ENCODE peak calls at places on chromosomes 6 and 20, in four cellular contexts. I is brain microvascular endothelial cell, Z is RWPE2, P is AG04450. Q is an unnamed sample.

GRCh38 chr6:41723936-41724637 is 11.3 kb downstream of the TFEB start:
- DNase-seq in I (no peak), Z (no peak), P (no peak), Q (no peak)

GRCh38 chr20:44071526-44072111 is 115.4 kb downstream of the JPH2 start:
- DNase-seq in I (no peak), Z (no peak), P (no peak), Q (no peak)

GRCh38 chr6:45613678-45614077 is 235.9 kb upstream of the SUPT3H start:
- DNase-seq in I (peak), Z (peak), P (no peak), Q (peak)

GRCh38 chr6:34236423-34237315 is at the start of gene HMGA1:
- DNase-seq in I (peak), Z (peak), P (no peak), Q (peak)

GRCh38 chr6:118565317-118565960 is 17.3 kb downstream of the PLN start:
- DNase-seq in I (no peak), Z (no peak), P (no peak), Q (no peak)

GRCh38 chr20:46108435-46108841 is 9.7 kb upstream of the CD40 start:
- DNase-seq in I (no peak), Z (no peak), P (no peak), Q (no peak)

GRCh38 chr20:47136782-47137181 is 219.7 kb downstream of the ZMYND8 start:
- DNase-seq in I (no peak), Z (no peak), P (no peak), Q (no peak)

GRCh38 chr6:133553652-133554051 is 312.5 kb downstream of the EYA4 start:
- DNase-seq in I (peak), Z (no peak), P (peak), Q (peak)

GRCh38 chr6:160972111-160972510 is 19.5 kb upstream of the MAP3K4 start:
- DNase-seq in I (peak), Z (no peak), P (peak), Q (no peak)

GRCh38 chr6:15392182-15392581 is 146.3 kb downstream of the JARID2 start:
- DNase-seq in I (no peak), Z (no peak), P (no peak), Q (no peak)

GRCh38 chr6:53033764-53034163 is 31.4 kb upstream of the FBXO9 start:
- DNase-seq in I (peak), Z (no peak), P (peak), Q (no peak)

GRCh38 chr6:68874747-68875146 is 239.7 kb downstream of the ADGRB3 start:
- DNase-seq in I (no peak), Z (no peak), P (no peak), Q (no peak)

GRCh38 chr6:37135835-37136694 is 33.9 kb upstream of the PIM1 start:
- DNase-seq in I (no peak), Z (no peak), P (no peak), Q (no peak)

GRCh38 chr6:11705069-11705468 is 73.5 kb downstream of the ADTRP start:
- DNase-seq in I (no peak), Z (no peak), P (no peak), Q (no peak)

GRCh38 chr6:1135726-1136414 is 176.0 kb upstream of the FOXQ1 start:
- DNase-seq in I (no peak), Z (no peak), P (no peak), Q (no peak)

GRCh38 chr20:25465398-25465797 is 57.9 kb downstream of the GINS1 start:
- DNase-seq in I (no peak), Z (no peak), P (no peak), Q (no peak)

GRCh38 chr6:71290611-71291010 is 2.0 kb downstream of the OGFRL1 start:
- DNase-seq in I (no peak), Z (no peak), P (no peak), Q (no peak)

GRCh38 chr6:152529364-152529763 is 107.8 kb downstream of the SYNE1 start:
- DNase-seq in I (peak), Z (no peak), P (peak), Q (no peak)

GRCh38 chr6:53424976-53425718 is 76.4 kb upstream of the ELOVL5 start:
- DNase-seq in I (no peak), Z (no peak), P (no peak), Q (no peak)

GRCh38 chr6:42710316-42710715 is 12.1 kb downstream of the PRPH2 start:
- DNase-seq in I (peak), Z (no peak), P (no peak), Q (no peak)

GRCh38 chr6:105488521-105489212 is 85.8 kb upstream of the PREP start:
- DNase-seq in I (no peak), Z (no peak), P (no peak), Q (no peak)

GRCh38 chr20:24682496-24683090 is 213.2 kb downstream of the SYNDIG1 start:
- DNase-seq in I (no peak), Z (peak), P (no peak), Q (no peak)

GRCh38 chr20:44743916-44744655 is 1.6 kb upstream of the KCNK15 start:
- DNase-seq in I (no peak), Z (no peak), P (no peak), Q (no peak)

GRCh38 chr6:25302677-25303128 is 23.5 kb downstream of the CARMIL1 start:
- DNase-seq in I (peak), Z (no peak), P (no peak), Q (no peak)

GRCh38 chr6:154276810-154277577 is 79.6 kb downstream of the IPCEF1 start:
- DNase-seq in I (no peak), Z (no peak), P (no peak), Q (no peak)

GRCh38 chr6:83844170-83844569 is 9.0 kb upstream of the RIPPLY2 start:
- DNase-seq in I (no peak), Z (no peak), P (no peak), Q (no peak)

GRCh38 chr20:22795897-22796296 is 211.5 kb upstream of the FOXA2 start:
- DNase-seq in I (peak), Z (peak), P (peak), Q (peak)

GRCh38 chr6:11278207-11278559 is 45.7 kb upstream of the NEDD9 start:
- DNase-seq in I (no peak), Z (no peak), P (no peak), Q (no peak)

GRCh38 chr6:16669227-16669626 is 92.0 kb downstream of the ATXN1 start:
- DNase-seq in I (peak), Z (no peak), P (no peak), Q (peak)

GRCh38 chr6:105872244-105872643 is 213.9 kb upstream of the PRDM1 start:
- DNase-seq in I (no peak), Z (no peak), P (no peak), Q (no peak)

GRCh38 chr6:45518321-45518720 is 140.6 kb upstream of the SUPT3H start:
- DNase-seq in I (no peak), Z (no peak), P (no peak), Q (no peak)

GRCh38 chr20:62918137-62918536 is 8.2 kb downstream of the DIDO1 start:
- DNase-seq in I (no peak), Z (no peak), P (no peak), Q (peak)

GRCh38 chr20:53291548-53291947 is 302.1 kb downstream of the ZNF217 start:
- DNase-seq in I (no peak), Z (no peak), P (no peak), Q (no peak)

GRCh38 chr20:57080796-57081195 is 185.6 kb downstream of the BMP7 start:
- DNase-seq in I (peak), Z (peak), P (no peak), Q (no peak)

GRCh38 chr20:5696011-5696559 is 54.1 kb upstream of the SHLD1 start:
- DNase-seq in I (peak), Z (peak), P (peak), Q (no peak)

DNA sequence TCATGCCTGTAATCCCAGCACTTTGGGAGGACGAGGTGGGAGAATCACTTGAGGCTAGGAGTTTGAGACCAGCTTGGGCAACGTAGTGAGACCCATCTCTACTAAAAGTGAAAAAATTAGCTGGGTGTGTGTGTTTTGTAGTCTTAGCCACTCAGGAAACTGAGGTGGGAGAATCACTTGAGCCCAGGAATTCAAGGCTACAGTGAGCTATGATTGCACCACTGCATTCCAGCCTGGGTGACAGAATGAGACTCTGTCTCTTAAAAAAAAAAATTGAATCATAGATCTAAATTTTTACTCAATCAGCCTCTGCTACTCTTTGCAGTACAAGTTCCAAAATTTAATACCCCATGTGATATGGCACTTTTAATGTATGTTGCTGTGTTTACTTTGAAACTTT is 121.6 kb downstream of the ARMC2 start:
- DNase-seq in I (peak), Z (no peak), P (no peak), Q (no peak)
- H3K4me3 ChIP-seq in I (no peak), Z (no peak), P (no peak), Q (no peak)

DNA sequence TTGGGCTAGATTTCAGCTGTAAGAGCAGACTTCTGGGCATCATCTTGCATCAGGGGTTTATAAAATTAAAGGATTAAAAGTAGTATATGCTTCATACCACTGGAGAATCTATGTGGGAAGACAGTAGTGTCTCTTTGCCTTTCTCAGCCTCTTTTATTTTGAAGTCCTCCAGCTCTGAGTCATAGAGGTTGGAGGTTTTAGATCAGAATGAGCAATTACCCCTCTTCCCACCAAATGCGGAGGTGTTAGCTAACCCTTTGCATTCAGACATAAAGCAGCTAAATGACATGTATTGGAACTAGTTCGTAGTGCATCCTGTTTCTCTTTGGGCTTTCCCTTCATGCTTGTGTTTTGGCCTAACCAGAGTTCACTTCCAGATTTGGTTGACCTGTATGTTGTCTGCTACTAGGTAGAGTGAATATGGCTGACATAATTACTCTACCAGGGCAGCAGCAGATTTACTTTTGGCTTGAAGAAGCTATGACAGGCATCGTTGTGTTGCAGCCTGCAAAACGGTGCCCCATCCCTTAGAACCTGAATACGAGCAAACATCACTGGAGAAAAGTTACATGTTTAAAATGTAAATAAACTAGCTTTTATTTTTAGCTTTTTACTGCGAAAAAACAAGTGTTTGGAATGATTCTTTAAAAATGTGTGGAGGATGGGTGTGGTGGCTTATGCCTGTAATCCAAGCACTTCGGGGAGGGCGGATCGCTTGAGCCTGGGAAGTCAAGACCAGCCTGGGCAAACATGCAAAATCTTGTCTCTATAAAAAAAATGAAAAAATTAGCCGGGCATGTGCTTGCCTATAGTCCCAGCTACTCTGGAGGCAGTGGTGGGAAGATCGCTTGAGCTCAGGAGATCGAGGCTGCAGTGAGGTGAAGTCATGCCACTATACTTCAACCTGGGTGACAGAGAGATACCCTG is 82.2 kb downstream of the MYO6 start:
- DNase-seq in I (peak), Z (no peak), P (peak), Q (no peak)
- H3K4me3 ChIP-seq in I (no peak), Z (no peak), P (no peak), Q (no peak)

GRCh38 chr6:139536751-139537617 is 162.5 kb upstream of the CITED2 start:
- DNase-seq in I (no peak), Z (no peak), P (no peak), Q (peak)
- H3K4me3 ChIP-seq in I (no peak), Z (no peak), P (no peak), Q (no peak)

GRCh38 chr6:20315456-20315855 is 86.2 kb upstream of the E2F3 start:
- DNase-seq in I (no peak), Z (no peak), P (no peak), Q (no peak)

GRCh38 chr6:20318851-20319387 is 82.8 kb upstream of the E2F3 start:
- DNase-seq in I (no peak), Z (no peak), P (no peak), Q (no peak)

GRCh38 chr6:20317430-20317829 is 84.2 kb upstream of the E2F3 start:
- DNase-seq in I (no peak), Z (no peak), P (no peak), Q (no peak)

GRCh38 chr6:20313960-20314530 is 87.6 kb upstream of the E2F3 start:
- DNase-seq in I (no peak), Z (no peak), P (no peak), Q (no peak)

DNA sequence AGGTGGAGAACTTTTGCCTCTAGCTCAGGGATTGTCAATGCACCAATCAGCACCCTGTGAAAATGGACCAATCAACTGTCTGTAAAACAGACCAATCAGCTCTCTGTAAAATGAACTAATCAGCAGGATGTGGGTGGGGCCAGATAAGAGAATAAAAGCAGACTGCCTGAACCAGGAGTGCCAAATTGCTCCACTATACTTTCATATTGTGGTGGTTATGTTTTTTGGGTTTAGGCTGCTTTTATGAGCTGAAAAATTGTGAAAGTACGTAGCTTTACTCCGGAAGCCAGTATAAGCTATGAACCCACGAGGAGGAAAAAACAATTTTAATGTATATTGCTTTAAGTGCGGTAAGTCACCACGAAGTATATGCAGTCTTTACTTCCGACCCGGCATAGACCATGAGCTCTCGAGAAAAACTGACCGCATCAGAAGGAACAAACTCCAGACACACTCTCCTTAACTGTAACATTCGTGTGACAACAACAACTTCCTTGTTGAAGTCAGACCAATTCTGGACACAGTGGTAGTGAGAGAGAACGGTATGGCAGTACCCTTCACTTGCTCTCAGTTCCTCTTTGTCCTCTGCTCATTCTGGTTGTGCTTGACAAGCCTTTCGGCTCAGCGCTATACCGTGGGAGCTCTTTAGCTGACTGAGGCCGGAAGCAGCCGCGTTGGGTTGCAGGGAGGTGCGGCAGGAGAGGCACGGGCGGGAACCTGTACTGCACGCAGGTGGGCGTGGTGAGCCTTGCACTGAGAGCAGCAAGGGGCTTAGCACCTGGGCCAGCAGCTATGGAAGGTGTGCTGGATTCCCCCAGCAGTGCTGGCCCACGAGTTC is 81.9 kb upstream of the E2F3 start:
- DNase-seq in I (no peak), Z (no peak), P (no peak), Q (peak)
- H3K4me3 ChIP-seq in I (no peak), Z (no peak), P (no peak), Q (peak)

GRCh38 chr6:159390384-159390783 is 221.2 kb downstream of the FNDC1 start:
- DNase-seq in I (no peak), Z (no peak), P (no peak), Q (no peak)

GRCh38 chr6:159395614-159396013 is 226.4 kb downstream of the FNDC1 start:
- DNase-seq in I (no peak), Z (no peak), P (no peak), Q (no peak)

GRCh38 chr6:159389695-159390094 is 220.5 kb downstream of the FNDC1 start:
- DNase-seq in I (no peak), Z (no peak), P (no peak), Q (no peak)
- H3K4me3 ChIP-seq in I (no peak), Z (no peak), P (no peak), Q (no peak)

GRCh38 chr20:2557873-2558580 is 21.7 kb downstream of the TMC2 start:
- DNase-seq in I (no peak), Z (no peak), P (no peak), Q (no peak)
- H3K4me3 ChIP-seq in I (no peak), Z (no peak), P (no peak), Q (no peak)